ENCODE peak calls at places on chromosomes 7 and 10, in six cellular contexts. A is mammary epithelial cell; O is CD8-positive, alpha-beta memory T cell; U is fibroblast of lung; L is osteoblast; Y is keratinocyte. Z is an unnamed sample.

GRCh38 chr7:92767427-92767826 is 68.9 kb downstream of the CDK6 start:
- DNase-seq in A (peak; percentile 35), U (peak; percentile 74), L (peak; percentile 10), Y (no peak), O (no peak), Z (no peak)

GRCh38 chr7:40095695-40096327 is 38.6 kb downstream of the MPLKIP start:
- DNase-seq in Y (no peak), A (no peak), O (no peak), L (no peak), U (no peak), Z (no peak)

GRCh38 chr10:90604636-90605035 is 253.2 kb downstream of the HTR7 start:
- DNase-seq in L (no peak), Y (no peak), U (no peak), A (no peak), O (no peak), Z (no peak)

GRCh38 chr7:24715661-24716479 is 41.4 kb downstream of the GSDME start:
- DNase-seq in L (peak; percentile 92), A (no peak), O (no peak), Y (no peak), U (peak; percentile 56), Z (no peak)

GRCh38 chr7:101550641-101551531 is 78.2 kb downstream of the MYL10 start:
- DNase-seq in O (no peak), L (peak; percentile 87), U (peak; percentile 5), A (no peak), Y (no peak), Z (no peak)

GRCh38 chr7:15159239-15159638 is 256.7 kb upstream of the DGKB start:
- DNase-seq in A (no peak), U (no peak), L (no peak), Y (no peak), O (no peak), Z (no peak)

GRCh38 chr10:92756233-92757065 is 66.7 kb downstream of the HHEX start:
- DNase-seq in L (no peak), O (no peak), A (no peak), Y (no peak), U (no peak), Z (no peak)

GRCh38 chr10:33412261-33413092 is 78.0 kb upstream of the NRP1 start:
- DNase-seq in Y (no peak), U (peak; percentile 96), A (peak; percentile 85), L (peak; percentile 78), O (no peak), Z (no peak)

GRCh38 chr7:151429555-151430331 is 10.2 kb downstream of the CRYGN start:
- DNase-seq in Y (no peak), U (peak; percentile 14), L (peak; percentile 86), O (peak; percentile 48), A (no peak), Z (no peak)

GRCh38 chr10:99698504-99699080 is 33.3 kb downstream of the COX15 start:
- DNase-seq in Y (no peak), A (no peak), U (no peak), O (no peak), L (no peak), Z (no peak)

GRCh38 chr7:22992874-22993840 is 20.8 kb downstream of the HYCC1 start:
- DNase-seq in A (no peak), L (no peak), Y (no peak), U (peak; percentile 16), O (no peak), Z (no peak)

GRCh38 chr7:143395187-143396149 is 13.2 kb downstream of the EPHA1 start:
- DNase-seq in Y (no peak), O (no peak), A (no peak), U (peak; percentile 34), L (peak; percentile 88), Z (no peak)

GRCh38 chr7:74061840-74062539 is 21.6 kb upstream of the LIMK1 start:
- DNase-seq in O (peak; percentile 67), U (peak; percentile 96), Y (no peak), A (peak; percentile 84), L (peak; percentile 99), Z (peak; percentile 58)

GRCh38 chr7:158527902-158528502 is 59.6 kb downstream of the PTPRN2 start:
- DNase-seq in L (no peak), A (no peak), O (no peak), Y (no peak), U (no peak), Z (no peak)

GRCh38 chr7:137045573-137045972 is 177.1 kb downstream of the CHRM2 start:
- DNase-seq in O (no peak), L (no peak), A (no peak), Y (no peak), U (no peak), Z (no peak)

GRCh38 chr10:77392851-77393250 is 244.8 kb downstream of the KCNMA1 start:
- DNase-seq in O (no peak), U (peak; percentile 98), A (peak; percentile 100), Y (peak; percentile 98), L (peak; percentile 96), Z (no peak)

GRCh38 chr7:30093351-30094019 is 41.3 kb upstream of the MTURN start:
- DNase-seq in A (no peak), L (peak; percentile 32), O (no peak), Y (no peak), U (peak; percentile 76), Z (no peak)

GRCh38 chr10:90658791-90659190 is 199.0 kb downstream of the HTR7 start:
- DNase-seq in O (no peak), A (no peak), Y (no peak), U (no peak), L (no peak), Z (no peak)

GRCh38 chr10:119205926-119206602 is 1.3 kb upstream of the GRK5 start:
- DNase-seq in U (peak; percentile 25), A (peak; percentile 30), Y (no peak), O (peak; percentile 44), L (peak; percentile 89), Z (peak; percentile 60)

GRCh38 chr7:192701-193536 is 548 bp downstream of the FAM20C start:
- DNase-seq in A (no peak), Y (no peak), L (peak; percentile 91), U (no peak), O (no peak), Z (no peak)

GRCh38 chr7:193538-194256 is 1.3 kb downstream of the FAM20C start:
- DNase-seq in L (no peak), A (peak; percentile 26), Y (no peak), U (no peak), O (no peak), Z (no peak)

GRCh38 chr7:194996-195829 is 2.8 kb downstream of the FAM20C start:
- DNase-seq in A (no peak), O (no peak), U (peak; percentile 63), L (peak; percentile 96), Y (no peak), Z (no peak)

GRCh38 chr7:195830-196128 is 3.4 kb downstream of the FAM20C start:
- DNase-seq in O (no peak), A (no peak), U (no peak), L (no peak), Y (no peak), Z (no peak)

GRCh38 chr7:194257-194995 is 2.1 kb downstream of the FAM20C start:
- DNase-seq in U (peak; percentile 62), O (no peak), A (no peak), L (peak; percentile 96), Y (no peak), Z (no peak)
- H3K27ac ChIP-seq in U (peak overlapping the region; percentile 69), O (no peak overlapping the region), A (no peak overlapping the region), L (peak overlapping the region; percentile 81), Y (no peak overlapping the region), Z (peak overlapping the region; percentile 10)

GRCh38 chr10:67818323-67818722 is 19.7 kb downstream of the DNAJC12 start:
- DNase-seq in L (peak; percentile 53), Y (no peak), O (no peak), A (peak; percentile 60), U (peak; percentile 54), Z (no peak)
- H3K27ac ChIP-seq in L (no peak overlapping the region), Y (no peak overlapping the region), O (no peak overlapping the region), A (no peak overlapping the region), U (no peak overlapping the region), Z (no peak overlapping the region)

GRCh38 chr7:16765436-16765859 is 11.9 kb downstream of the TSPAN13 start:
- DNase-seq in L (no peak), O (no peak), U (no peak), Y (no peak), A (no peak), Z (no peak)

GRCh38 chr7:16770657-16771329 is 17.2 kb downstream of the TSPAN13 start:
- DNase-seq in U (no peak), Y (no peak), A (peak; percentile 64), O (no peak), L (no peak), Z (no peak)

GRCh38 chr7:16759840-16760239 is 6.3 kb downstream of the TSPAN13 start:
- DNase-seq in U (no peak), L (no peak), Y (no peak), A (no peak), O (no peak), Z (no peak)

GRCh38 chr7:16762177-16762576 is 8.6 kb downstream of the TSPAN13 start:
- DNase-seq in U (no peak), A (no peak), L (no peak), O (no peak), Y (no peak), Z (no peak)

DNA sequence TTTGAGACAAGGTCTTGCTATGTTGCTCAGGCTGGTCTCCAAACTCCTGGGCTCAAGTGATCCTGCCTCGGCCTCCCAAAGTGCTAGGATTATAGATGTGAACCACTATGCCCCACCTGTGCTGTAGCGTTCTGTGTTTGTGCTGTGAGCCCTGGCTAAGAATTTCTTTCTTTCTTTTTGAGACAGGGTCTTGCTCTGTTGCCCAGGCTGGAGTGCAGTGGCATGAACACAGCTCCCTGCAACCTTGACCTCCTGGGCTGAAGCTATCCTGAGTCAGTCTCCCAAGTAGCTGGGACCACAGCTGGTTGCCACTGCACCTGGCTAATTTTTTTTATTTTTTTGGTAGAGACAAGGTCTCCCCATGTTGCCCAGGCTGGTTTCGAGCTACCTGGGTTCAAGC is 11.4 kb downstream of the TSPAN13 start:
- DNase-seq in A (no peak), O (no peak), U (no peak), Y (no peak), L (no peak), Z (no peak)
- H3K27ac ChIP-seq in A (no peak overlapping the region), O (no peak overlapping the region), U (no peak overlapping the region), Y (no peak overlapping the region), L (no peak overlapping the region), Z (no peak overlapping the region)

GRCh38 chr7:47638679-47639306 is 56.9 kb upstream of the TNS3 start:
- DNase-seq in O (no peak), L (peak; percentile 69), U (peak; percentile 80), Y (no peak), A (no peak), Z (peak; percentile 24)

GRCh38 chr7:47634273-47634672 is 52.4 kb upstream of the TNS3 start:
- DNase-seq in Y (no peak), L (peak; percentile 84), A (peak; percentile 26), U (peak; percentile 81), O (no peak), Z (no peak)

GRCh38 chr7:47635091-47636090 is 53.5 kb upstream of the TNS3 start:
- DNase-seq in U (no peak), O (no peak), Y (peak; percentile 30), L (peak; percentile 81), A (peak; percentile 69), Z (no peak)

GRCh38 chr7:47636693-47637175 is 54.8 kb upstream of the TNS3 start:
- DNase-seq in O (no peak), L (no peak), A (no peak), U (no peak), Y (no peak), Z (no peak)

GRCh38 chr7:47636111-47636692 is 54.3 kb upstream of the TNS3 start:
- DNase-seq in O (no peak), Y (no peak), U (no peak), L (peak; percentile 62), A (no peak), Z (no peak)
- H3K27ac ChIP-seq in O (no peak overlapping the region), Y (no peak overlapping the region), U (no peak overlapping the region), L (peak overlapping the region; percentile 74), A (no peak overlapping the region), Z (no peak overlapping the region)

Z was measured in substantia nigra.